ENCODE peak calls at places on chromosomes 2 and 18, in seven cellular contexts. U is spleen, H is upper lobe of right lung, I is Peyer's patch, Z is bronchial epithelial cell, Y is cardiac muscle cell, V is colonic mucosa. P is an unnamed sample.

GRCh38 chr18:31079973-31080372 is 22.2 kb downstream of the DSC2 start:
- DNase-seq in U (no peak), Z (no peak), I (no peak), Y (no peak), H (no peak), V (no peak), P (no peak)

GRCh38 chr2:28117104-28117596 is 226.6 kb downstream of the BABAM2 start:
- DNase-seq in H (no peak), Z (no peak), V (no peak), Y (no peak), I (no peak), U (no peak), P (peak; percentile 87)

GRCh38 chr2:184598313-184599053 is at the start of gene ZNF804A:
- DNase-seq in I (peak; percentile 74), H (peak; percentile 75), U (peak; percentile 90), V (peak; percentile 27), Y (peak; percentile 55), Z (no peak), P (no peak)

GRCh38 chr2:161371869-161372268 is 44.2 kb upstream of the TBR1 start:
- DNase-seq in Z (no peak), Y (no peak), H (no peak), V (no peak), I (no peak), U (no peak), P (no peak)

GRCh38 chr2:137964066-137964858 is at the start of gene HNMT:
- DNase-seq in Y (peak; percentile 87), H (peak; percentile 68), Z (peak; percentile 61), I (peak; percentile 66), U (no peak), V (peak; percentile 57), P (no peak)

GRCh38 chr2:196143641-196144236 is 27.6 kb downstream of the STK17B start:
- DNase-seq in U (no peak), I (no peak), H (no peak), V (no peak), Z (peak; percentile 61), Y (no peak), P (no peak)

GRCh38 chr2:133431289-133431688 is 137.0 kb downstream of the NCKAP5 start:
- DNase-seq in H (no peak), U (no peak), Y (no peak), Z (peak; percentile 86), I (no peak), V (no peak), P (no peak)

GRCh38 chr18:13613099-13613498 is 113.3 kb downstream of the FAM210A start:
- DNase-seq in I (no peak), Y (no peak), Z (no peak), U (no peak), H (no peak), V (no peak), P (no peak)

GRCh38 chr2:152560163-152560562 is 157.1 kb downstream of the PRPF40A start:
- DNase-seq in Z (peak; percentile 19), I (no peak), U (no peak), H (no peak), Y (no peak), V (no peak), P (no peak)

GRCh38 chr2:209145941-209146681 is 277.7 kb upstream of the MAP2 start:
- DNase-seq in I (no peak), V (no peak), Y (no peak), U (no peak), H (no peak), Z (no peak), P (no peak)

GRCh38 chr18:63890950-63891304 is 3.4 kb downstream of the SERPINB2 start:
- DNase-seq in V (no peak), H (no peak), U (no peak), Z (peak; percentile 42), Y (peak; percentile 24), I (no peak), P (no peak)

GRCh38 chr2:1886405-1886992 is 142.2 kb upstream of the PXDN start:
- DNase-seq in Y (peak; percentile 74), Z (peak; percentile 47), H (peak; percentile 78), I (peak; percentile 63), U (no peak), V (peak; percentile 60), P (peak; percentile 19)

GRCh38 chr2:86491088-86491487 is 49.9 kb downstream of the KDM3A start:
- DNase-seq in H (no peak), U (no peak), V (no peak), Z (no peak), I (no peak), Y (no peak), P (no peak)

GRCh38 chr18:10417679-10418078 is 36.8 kb upstream of the APCDD1 start:
- DNase-seq in Z (no peak), I (no peak), Y (no peak), V (no peak), U (no peak), H (no peak), P (no peak)

GRCh38 chr2:239577306-239577705 is 176.5 kb upstream of the HDAC4 start:
- DNase-seq in U (peak; percentile 39), Z (no peak), V (no peak), Y (no peak), H (peak; percentile 26), I (peak; percentile 16), P (no peak)

GRCh38 chr18:45755936-45756335 is 32.0 kb downstream of the SLC14A1 start:
- DNase-seq in U (no peak), I (no peak), Z (no peak), Y (peak; percentile 75), H (no peak), V (no peak), P (no peak)

GRCh38 chr18:45748531-45748930 is 24.6 kb downstream of the SLC14A1 start:
- DNase-seq in H (no peak), Z (no peak), V (no peak), Y (no peak), U (no peak), I (no peak), P (no peak)

GRCh38 chr18:45749918-45750689 is 26.1 kb downstream of the SLC14A1 start:
- DNase-seq in U (no peak), H (no peak), V (no peak), I (no peak), Z (no peak), Y (no peak), P (no peak)

GRCh38 chr18:45753251-45753650 is 29.3 kb downstream of the SLC14A1 start:
- DNase-seq in Z (no peak), U (no peak), H (no peak), I (no peak), V (no peak), Y (peak; percentile 54), P (no peak)

DNA sequence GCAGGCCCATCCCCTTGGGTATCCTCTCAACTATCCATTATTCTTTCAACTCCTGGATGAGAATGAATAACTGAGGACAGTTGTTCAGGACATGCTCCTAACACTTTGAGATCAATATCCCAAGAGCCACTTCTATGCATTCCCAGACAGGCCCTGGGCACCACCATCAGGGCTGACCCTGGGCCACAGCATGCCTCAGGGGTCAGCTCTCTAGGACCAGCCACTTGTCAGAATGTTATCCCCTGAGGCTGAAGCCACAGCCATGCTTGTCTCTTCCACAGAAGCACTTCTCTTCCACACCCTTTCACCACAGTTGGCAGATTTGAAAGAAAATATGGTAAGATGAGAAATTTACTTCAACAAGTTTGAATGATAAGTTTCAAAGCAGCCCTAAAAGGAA is 28.7 kb downstream of the SLC14A1 start:
- DNase-seq in H (no peak), Z (no peak), V (no peak), I (no peak), U (no peak), Y (no peak), P (no peak)
- H3K27me3 ChIP-seq in H (no peaks in the 10 kb centered on the region), Z (no peaks in the 10 kb centered on the region), V (no peaks in the 10 kb centered on the region), I (no peaks in the 10 kb centered on the region), U (no peaks in the 10 kb centered on the region), Y (no peaks in the 10 kb centered on the region), P (no peaks in the 10 kb centered on the region)

DNA sequence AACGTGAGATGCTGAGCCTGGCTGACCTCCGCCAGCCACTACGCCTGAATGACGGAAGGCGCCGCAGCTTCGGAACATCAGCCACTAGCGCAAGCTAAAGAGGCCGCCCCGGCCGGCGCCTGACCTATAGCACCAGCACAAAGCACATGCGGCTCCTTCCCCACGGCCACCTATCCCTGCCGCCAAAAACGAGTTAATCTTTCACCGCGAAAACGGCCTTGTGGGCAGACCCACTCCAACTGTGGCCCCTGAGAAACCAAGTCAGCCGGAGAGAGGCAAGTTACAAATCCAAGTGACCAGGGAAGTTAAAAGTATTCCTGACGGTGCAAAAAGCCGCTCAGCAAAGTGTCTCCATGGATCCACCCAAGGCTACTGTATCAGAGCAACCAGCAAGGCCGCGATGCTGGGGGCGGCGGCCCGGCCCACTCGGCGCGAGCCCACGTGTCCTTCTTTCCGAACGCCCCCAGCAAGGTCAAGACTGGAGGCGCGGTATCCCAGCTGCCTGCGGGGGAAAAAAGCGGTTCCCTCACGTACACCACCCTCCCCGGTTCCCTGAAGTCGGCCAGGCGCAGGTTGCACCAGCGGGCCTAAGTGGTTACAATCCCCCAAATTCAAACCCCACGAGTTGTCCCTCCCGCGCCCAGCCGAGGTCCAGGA is 575 bp downstream of the HSPD1 start:
- DNase-seq in Y (peak; percentile 66), U (peak; percentile 93), Z (peak; percentile 29), V (peak; percentile 67), H (peak; percentile 85), I (peak; percentile 83), P (no peak)
- H3K36me3 ChIP-seq in Y (peaks cover 43% of the 10 kb centered on the region), U (peaks cover 11% of the 10 kb centered on the region), Z (peaks cover 18% of the 10 kb centered on the region), V (peaks cover 3% of the 10 kb centered on the region), H (peaks cover 53% of the 10 kb centered on the region), I (no peaks in the 10 kb centered on the region), P (no peaks in the 10 kb centered on the region)

DNA sequence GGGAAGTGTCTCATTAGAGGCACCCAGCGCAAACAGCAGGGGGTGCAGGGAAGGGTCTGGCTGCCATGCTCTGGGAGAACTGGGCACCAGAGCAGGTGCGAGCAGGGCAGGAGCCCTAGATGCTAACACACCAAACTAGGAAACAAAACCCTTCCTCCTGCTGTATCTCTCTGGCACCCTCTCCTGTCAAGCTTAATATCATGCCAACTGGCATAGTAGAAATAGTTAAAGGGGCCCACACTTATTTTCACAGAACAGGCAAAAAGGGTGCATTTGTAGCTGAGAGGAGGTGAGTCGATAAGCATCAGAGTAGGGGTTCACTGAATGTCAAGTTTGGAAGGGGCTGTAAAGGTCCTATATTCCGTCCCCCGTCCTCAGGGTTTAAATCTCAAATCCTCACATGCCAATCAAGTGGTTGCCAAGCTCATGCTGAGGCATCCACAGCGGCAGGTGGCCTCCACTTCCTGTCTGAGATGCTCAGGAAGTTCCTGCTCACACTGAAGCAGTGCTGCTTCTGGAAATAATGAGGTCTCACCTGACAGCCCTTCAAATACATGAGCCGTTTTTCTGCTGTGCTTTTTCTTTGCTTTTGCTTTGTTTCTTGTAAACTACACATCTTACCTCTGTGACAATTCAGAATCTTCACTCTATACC is 14.9 kb upstream of the ACKR3 start:
- DNase-seq in V (no peak), I (no peak), U (no peak), Z (no peak), H (no peak), Y (no peak), P (no peak)
- TF ChIP-seq CTCF in V (no peak), I (no peak), U (no peak), Z (no peak), H (no peak), Y (no peak), P (no peak)

DNA sequence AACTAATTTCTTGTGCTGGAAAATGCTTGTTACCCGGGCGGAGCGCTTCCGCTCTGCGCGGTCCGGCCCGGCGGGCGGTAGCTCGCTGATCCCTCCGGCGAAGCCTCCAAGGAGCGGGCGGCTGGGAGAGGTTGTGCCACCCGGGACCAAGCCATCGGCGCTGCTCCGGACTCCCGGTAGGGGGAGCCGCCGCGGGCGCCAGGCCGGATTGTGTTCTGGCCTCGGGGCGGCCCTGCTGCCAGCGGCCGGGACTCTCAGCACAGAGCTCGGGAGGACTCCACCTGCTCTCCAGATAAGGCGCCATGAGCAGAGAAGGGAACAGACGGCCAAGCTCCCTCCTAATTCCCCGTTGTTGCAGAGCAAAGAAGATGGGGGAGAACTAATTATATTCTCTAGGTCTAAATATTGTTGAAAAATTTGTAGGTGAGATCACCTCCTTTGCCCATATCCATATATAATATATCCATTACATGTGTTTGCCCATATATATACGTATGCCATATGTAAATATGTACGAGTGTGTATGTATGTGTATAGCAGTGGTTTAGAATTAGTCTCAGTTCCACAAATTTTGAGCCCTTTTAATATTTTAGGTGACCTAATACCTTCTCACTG is 13.8 kb upstream of the SATB2 start:
- DNase-seq in Z (no peak), V (peak; percentile 82), Y (peak; percentile 60), I (peak; percentile 89), H (peak; percentile 85), U (peak; percentile 83), P (no peak)
- H3K27me3 ChIP-seq in Z (peaks cover 47% of the 10 kb centered on the region), V (peaks cover 36% of the 10 kb centered on the region), Y (peaks cover 100% of the 10 kb centered on the region), I (peaks cover 4% of the 10 kb centered on the region), H (peaks cover 99% of the 10 kb centered on the region), U (peaks cover 21% of the 10 kb centered on the region), P (peaks cover 66% of the 10 kb centered on the region)

P was measured in kidney epithelial cell.